ENCODE peak calls at places on chromosomes 13 and 19, in seven cellular contexts. T, E, I, N, R, X and F are unnamed samples.

GRCh38 chr19:23561341-23561740 is 125.7 kb downstream of the ZNF675 start:
- DNase-seq in T (no peak), E (no peak), I (no peak), N (no peak), R (no peak), X (peak; percentile 36), F (no peak)

GRCh38 chr19:19513671-19514070 is 1.7 kb downstream of the TSSK6 start:
- DNase-seq in T (no peak), E (no peak), I (no peak), N (no peak), R (no peak), X (no peak), F (no peak)

GRCh38 chr13:114080739-114081561 is 51.5 kb downstream of the RASA3 start:
- DNase-seq in T (no peak), E (no peak), I (no peak), N (no peak), R (no peak), X (no peak), F (no peak)

GRCh38 chr19:17948967-17949930 is 16.4 kb downstream of the CCDC124 start:
- DNase-seq in T (no peak), E (no peak), I (no peak), N (peak; percentile 44), R (no peak), X (no peak), F (no peak)

GRCh38 chr13:42996584-42996983 is 4.5 kb upstream of the EPSTI1 start:
- DNase-seq in T (no peak), E (peak; percentile 86), I (no peak), N (no peak), R (peak; percentile 28), X (peak; percentile 94), F (peak; percentile 78)

GRCh38 chr19:51016798-51017683 is 2.5 kb downstream of the KLK10 start:
- DNase-seq in T (peak; percentile 65), E (peak; percentile 46), I (no peak), N (no peak), R (peak; percentile 76), X (peak; percentile 87), F (no peak)

GRCh38 chr13:81406639-81407292 is 1065.8 kb upstream of the SPRY2 start:
- DNase-seq in T (no peak), E (no peak), I (no peak), N (no peak), R (no peak), X (no peak), F (no peak)

GRCh38 chr13:20475927-20476691 is 49.5 kb downstream of the CRYL1 start:
- DNase-seq in T (no peak), E (no peak), I (no peak), N (no peak), R (no peak), X (peak; percentile 44), F (peak; percentile 75)

GRCh38 chr19:28847468-28847867 is 365.5 kb downstream of the UQCRFS1 start:
- DNase-seq in T (no peak), E (no peak), I (no peak), N (no peak), R (peak; percentile 72), X (no peak), F (no peak)

GRCh38 chr13:31012285-31013024 is 80.0 kb downstream of the TEX26 start:
- DNase-seq in T (no peak), E (peak; percentile 66), I (no peak), N (no peak), R (peak; percentile 11), X (no peak), F (peak; percentile 33)

GRCh38 chr19:38317104-38317612 is 1.4 kb upstream of the YIF1B start:
- DNase-seq in T (no peak), E (no peak), I (no peak), N (no peak), R (no peak), X (no peak), F (peak; percentile 28)

GRCh38 chr13:97802213-97802612 is 151.3 kb upstream of the IPO5 start:
- DNase-seq in T (no peak), E (no peak), I (no peak), N (no peak), R (no peak), X (no peak), F (no peak)

GRCh38 chr19:34254552-34255432 is at the start of gene GARRE1:
- DNase-seq in T (peak; percentile 73), E (peak; percentile 89), I (peak; percentile 74), N (peak; percentile 54), R (peak; percentile 86), X (no peak), F (no peak)

GRCh38 chr13:27813826-27814225 is 21.5 kb downstream of the GSX1 start:
- DNase-seq in T (no peak), E (no peak), I (no peak), N (no peak), R (no peak), X (no peak), F (no peak)

GRCh38 chr19:8123683-8124082 is 25.7 kb downstream of the FBN3 start:
- DNase-seq in T (no peak), E (no peak), I (no peak), N (no peak), R (no peak), X (no peak), F (no peak)